ENCODE peak calls at places on chromosomes 11 and 22, in eight cellular contexts. T, L, B, C, S, Q, U and W are unnamed samples.

GRCh38 chr11:79501688-79502087 is 60.9 kb upstream of the TENM4 start:
- DNase-seq in T (no peak), L (no peak), B (no peak), C (no peak), S (no peak), Q (no peak), U (no peak), W (no peak)

GRCh38 chr11:95922536-95923440 is 1.1 kb downstream of the MTMR2 start:
- DNase-seq in T (no peak), L (no peak), B (no peak), C (no peak), S (no peak), Q (no peak), U (no peak), W (peak; percentile 3)

GRCh38 chr11:96136623-96137313 is 206.2 kb downstream of the MAML2 start:
- DNase-seq in T (no peak), L (no peak), B (no peak), C (no peak), S (no peak), Q (no peak), U (no peak), W (no peak)

GRCh38 chr22:49660321-49660720 is 167.4 kb downstream of the BRD1 start:
- DNase-seq in T (no peak), L (no peak), B (no peak), C (no peak), S (no peak), Q (no peak), U (no peak), W (no peak)

GRCh38 chr22:44448271-44448780 is 49.7 kb downstream of the RTL6 start:
- DNase-seq in T (peak; percentile 58), L (no peak), B (no peak), C (no peak), S (peak; percentile 44), Q (peak; percentile 29), U (no peak), W (no peak)

GRCh38 chr11:67022961-67023956 is at the start of gene SYT12:
- DNase-seq in T (peak; percentile 35), L (peak; percentile 43), B (no peak), C (no peak), S (peak; percentile 3), Q (no peak), U (no peak), W (no peak)

GRCh38 chr22:42717197-42717967 is 3.3 kb downstream of the A4GALT start:
- DNase-seq in T (no peak), L (peak; percentile 34), B (no peak), C (no peak), S (no peak), Q (no peak), U (no peak), W (peak; percentile 14)

GRCh38 chr11:113553235-113553634 is 78.0 kb upstream of the DRD2 start:
- DNase-seq in T (no peak), L (no peak), B (no peak), C (no peak), S (peak; percentile 31), Q (no peak), U (no peak), W (no peak)

GRCh38 chr11:101034076-101034475 is 95.5 kb downstream of the PGR start:
- DNase-seq in T (no peak), L (peak; percentile 13), B (no peak), C (no peak), S (peak; percentile 46), Q (peak; percentile 31), U (no peak), W (no peak)

GRCh38 chr11:126862664-126863247 is 137.8 kb downstream of the KIRREL3 start:
- DNase-seq in T (no peak), L (peak; percentile 22), B (no peak), C (no peak), S (no peak), Q (no peak), U (no peak), W (no peak)

GRCh38 chr22:27719535-27720227 is 81.9 kb downstream of the MN1 start:
- DNase-seq in T (no peak), L (no peak), B (no peak), C (no peak), S (peak; percentile 7), Q (no peak), U (no peak), W (peak; percentile 37)

GRCh38 chr11:58845342-58845741 is 838 bp upstream of the GLYATL2 start:
- DNase-seq in T (no peak), L (no peak), B (no peak), C (no peak), S (no peak), Q (no peak), U (no peak), W (no peak)

GRCh38 chr11:83801799-83802198 is 515.6 kb upstream of the CCDC90B start:
- DNase-seq in T (no peak), L (no peak), B (no peak), C (no peak), S (no peak), Q (no peak), U (no peak), W (no peak)

GRCh38 chr11:96278039-96278897 is 64.7 kb downstream of the MAML2 start:
- DNase-seq in T (no peak), L (no peak), B (no peak), C (no peak), S (no peak), Q (no peak), U (no peak), W (no peak)

GRCh38 chr11:91921974-91922373 is 302.6 kb upstream of the FAT3 start:
- DNase-seq in T (no peak), L (no peak), B (no peak), C (no peak), S (no peak), Q (no peak), U (no peak), W (no peak)

GRCh38 chr11:31340903-31341572 is 28.5 kb downstream of the DCDC1 start:
- DNase-seq in T (peak; percentile 15), L (peak; percentile 49), B (no peak), C (no peak), S (peak; percentile 20), Q (no peak), U (no peak), W (peak; percentile 40)

GRCh38 chr11:8040261-8040920 is 40.6 kb upstream of the TUB start:
- DNase-seq in T (no peak), L (no peak), B (no peak), C (no peak), S (no peak), Q (no peak), U (no peak), W (no peak)

GRCh38 chr11:122187373-122188165 is 71.6 kb upstream of the BLID start:
- DNase-seq in T (no peak), L (no peak), B (no peak), C (no peak), S (no peak), Q (no peak), U (no peak), W (no peak)

GRCh38 chr11:122181893-122182292 is 65.9 kb upstream of the BLID start:
- DNase-seq in T (no peak), L (no peak), B (no peak), C (no peak), S (no peak), Q (no peak), U (no peak), W (no peak)

GRCh38 chr11:122189259-122189658 is 73.2 kb upstream of the BLID start:
- DNase-seq in T (peak; percentile 41), L (no peak), B (no peak), C (no peak), S (no peak), Q (no peak), U (no peak), W (no peak)

GRCh38 chr11:122183933-122184332 is 67.9 kb upstream of the BLID start:
- DNase-seq in T (no peak), L (no peak), B (no peak), C (no peak), S (no peak), Q (no peak), U (no peak), W (no peak)

GRCh38 chr11:122186439-122187080 is 70.5 kb upstream of the BLID start:
- DNase-seq in T (no peak), L (no peak), B (no peak), C (no peak), S (no peak), Q (no peak), U (no peak), W (no peak)
- H3K9me3 ChIP-seq in T (peaks cover 20% of the 10 kb centered on the region), L (no peaks in the 10 kb centered on the region), B (peaks cover 2% of the 10 kb centered on the region), C (peaks cover 20% of the 10 kb centered on the region), S (no peaks in the 10 kb centered on the region), Q (no peaks in the 10 kb centered on the region), U (no peaks in the 10 kb centered on the region), W (no peaks in the 10 kb centered on the region)

GRCh38 chr11:45234306-45235006 is 51.7 kb downstream of the SYT13 start:
- DNase-seq in T (no peak), L (no peak), B (no peak), C (no peak), S (no peak), Q (no peak), U (no peak), W (no peak)
- H3K4me3 ChIP-seq in T (no peak overlapping the region), L (no peak overlapping the region), B (no peak overlapping the region), C (no peak overlapping the region), S (no peak overlapping the region), Q (no peak overlapping the region), U (no peak overlapping the region), W (no peak overlapping the region)

GRCh38 chr11:114618139-114618538 is 22.6 kb upstream of the NXPE4 start:
- DNase-seq in T (no peak), L (no peak), B (no peak), C (no peak), S (no peak), Q (no peak), U (no peak), W (no peak)

GRCh38 chr11:114615448-114616361 is 20.1 kb upstream of the NXPE4 start:
- DNase-seq in T (no peak), L (no peak), B (no peak), C (no peak), S (no peak), Q (no peak), U (no peak), W (no peak)

GRCh38 chr11:114617157-114618124 is 21.9 kb upstream of the NXPE4 start:
- DNase-seq in T (no peak), L (no peak), B (no peak), C (no peak), S (no peak), Q (no peak), U (no peak), W (no peak)

GRCh38 chr11:114614127-114614720 is 18.6 kb upstream of the NXPE4 start:
- DNase-seq in T (no peak), L (no peak), B (no peak), C (no peak), S (no peak), Q (no peak), U (no peak), W (no peak)

DNA sequence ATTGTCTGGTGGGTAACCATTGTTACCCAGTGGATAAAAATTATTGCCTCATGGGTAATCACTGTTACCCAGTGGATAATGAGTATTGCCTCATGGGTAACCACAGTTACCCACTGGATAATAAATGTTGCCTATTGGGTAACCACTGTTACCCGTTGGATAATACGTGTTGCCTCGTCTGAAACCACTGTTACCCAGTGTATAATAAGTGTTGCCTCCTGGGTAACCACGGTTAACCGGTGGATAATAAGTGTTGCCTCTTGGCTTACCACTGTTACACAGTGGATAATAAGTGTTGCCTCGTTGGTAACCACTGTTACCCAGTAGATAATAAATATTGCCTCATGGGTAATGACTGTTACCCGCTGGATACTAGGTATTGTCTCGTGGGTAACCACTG is 20.9 kb upstream of the NXPE4 start:
- DNase-seq in T (no peak), L (no peak), B (no peak), C (no peak), S (no peak), Q (no peak), U (no peak), W (no peak)
- H3K9me3 ChIP-seq in T (no peaks in the 10 kb centered on the region), L (peaks cover 13% of the 10 kb centered on the region), B (peaks cover 2% of the 10 kb centered on the region), C (peaks cover 5% of the 10 kb centered on the region), S (no peaks in the 10 kb centered on the region), Q (no peaks in the 10 kb centered on the region), U (peaks cover 6% of the 10 kb centered on the region), W (no peaks in the 10 kb centered on the region)

GRCh38 chr11:78351193-78351592 is 66.4 kb downstream of the GAB2 start:
- DNase-seq in T (no peak), L (no peak), B (no peak), C (no peak), S (no peak), Q (no peak), U (no peak), W (no peak)
- H3K4me3 ChIP-seq in T (no peak overlapping the region), L (no peak overlapping the region), B (no peak overlapping the region), C (no peak overlapping the region), S (no peak overlapping the region), Q (no peak overlapping the region), U (no peak overlapping the region), W (no peak overlapping the region)